ENCODE peak calls at places on chromosomes 1 and 21, in eight cellular contexts. T is frontal cortex; Z is activated CD8-positive, alpha-beta T cell treated with anti-CD3 and anti-CD28 coated beads, Interleukin-2, amount 10 ng/mL, durations not matched to agents 7 days and 5 days; D is substantia nigra; Q is suprapubic skin; X is activated T-cell treated with anti-CD3 and anti-CD28 coated beads for 1 hour; S is bronchial epithelial cell; W is GM10248. K is an unnamed sample.

GRCh38 chr21:33211732-33212131 is 18.0 kb upstream of the IFNAR2 start:
- DNase-seq in T (no peak), Q (no peak), Z (no peak), S (no peak), D (no peak), W (no peak), X (no peak), K (no peak)

GRCh38 chr21:43331962-43332458 is 94.9 kb downstream of the SIK1 start:
- DNase-seq in W (no peak), Q (no peak), T (peak; percentile 89), S (peak; percentile 95), D (peak; percentile 63), Z (no peak), X (no peak), K (peak; percentile 95)

GRCh38 chr21:31343680-31344480 is at the start of gene TIAM1:
- DNase-seq in Q (peak; percentile 67), X (no peak), Z (no peak), W (no peak), S (peak; percentile 85), T (peak; percentile 49), D (no peak), K (peak; percentile 72)

GRCh38 chr1:196779093-196779492 is 4.5 kb downstream of the CFHR3 start:
- DNase-seq in S (peak; percentile 2), Z (no peak), T (no peak), X (no peak), D (no peak), W (no peak), Q (no peak), K (no peak)

GRCh38 chr1:162219461-162219860 is 150.0 kb downstream of the NOS1AP start:
- DNase-seq in D (no peak), Z (no peak), T (no peak), W (no peak), X (no peak), S (no peak), Q (no peak), K (no peak)

GRCh38 chr1:229148041-229148671 is 122.8 kb upstream of the RAB4A start:
- DNase-seq in T (no peak), S (no peak), W (no peak), X (no peak), Q (no peak), Z (no peak), D (no peak), K (no peak)

GRCh38 chr1:247079141-247079874 is 697 bp upstream of the ZNF670 start:
- DNase-seq in T (no peak), D (no peak), W (no peak), S (no peak), Q (no peak), Z (no peak), X (no peak), K (no peak)

GRCh38 chr1:1124786-1125642 is 9.1 kb upstream of the C1orf159 start:
- DNase-seq in T (no peak), Z (no peak), Q (no peak), S (no peak), D (no peak), X (no peak), W (no peak), K (no peak)

GRCh38 chr1:18581420-18581880 is 49.2 kb upstream of the PAX7 start:
- DNase-seq in Z (peak; percentile 58), D (no peak), X (no peak), W (peak; percentile 79), Q (no peak), S (peak; percentile 8), T (peak; percentile 54), K (no peak)

K was measured in pons.